ENCODE peak calls at places on chromosome 14, in eight cellular contexts. V is cardiac muscle cell; A is psoas muscle; B is lung; Z is CD8-positive, alpha-beta memory T cell; G is neural progenitor cell; M is IMR-90; R is neuronal stem cell. U is an unnamed sample. For H3K4me1, the result is how much of the 10 kb centered on the place peaks cover.

GRCh38 chr14:51087024-51087423 is 7.9 kb downstream of the TRIM9 start:
- DNase-seq in Z (no peak), B (no peak), A (no peak), G (no peak), M (no peak), V (no peak), R (no peak), U (no peak)

GRCh38 chr14:91038439-91038838 is 22.0 kb downstream of the RPS6KA5 start:
- DNase-seq in B (no peak), V (peak), Z (no peak), M (no peak), G (no peak), R (no peak), A (peak), U (no peak)

GRCh38 chr14:71931492-71932228 is 569 bp upstream of the RGS6 start:
- DNase-seq in A (no peak), B (no peak), R (peak), Z (no peak), M (no peak), V (no peak), G (peak), U (peak)

GRCh38 chr14:73696466-73697390 is 17.5 kb downstream of the PNMA1 start:
- DNase-seq in V (peak), R (no peak), M (peak), B (no peak), A (no peak), Z (no peak), G (no peak), U (no peak)

GRCh38 chr14:72745991-72746980 is 147.6 kb downstream of the DPF3 start:
- DNase-seq in B (peak), R (no peak), A (peak), G (no peak), M (peak), Z (no peak), V (peak), U (no peak)

GRCh38 chr14:67620217-67620789 is 583 bp downstream of the ARG2 start:
- DNase-seq in B (no peak), M (peak), Z (no peak), R (peak), G (peak), V (no peak), A (no peak), U (peak)

GRCh38 chr14:65224799-65225198 is 122.5 kb upstream of the MAX start:
- DNase-seq in G (no peak), A (no peak), V (peak), M (no peak), R (no peak), B (no peak), Z (no peak), U (no peak)

GRCh38 chr14:79278798-79279644 is 932.3 kb downstream of the DIO2 start:
- DNase-seq in B (peak), A (peak), M (peak), Z (no peak), R (peak), V (peak), G (peak), U (peak)

GRCh38 chr14:58750321-58751269 is 112.8 kb downstream of the DACT1 start:
- DNase-seq in B (no peak), Z (no peak), V (no peak), G (no peak), M (no peak), R (no peak), A (no peak), U (peak)

GRCh38 chr14:31950331-31950730 is 126.8 kb upstream of the ARHGAP5 start:
- DNase-seq in M (no peak), B (no peak), Z (no peak), G (no peak), A (no peak), V (no peak), R (no peak), U (no peak)

GRCh38 chr14:85584481-85584880 is 54.5 kb downstream of the FLRT2 start:
- DNase-seq in G (no peak), B (no peak), Z (no peak), M (no peak), A (no peak), V (no peak), R (no peak), U (no peak)

GRCh38 chr14:89134640-89135039 is 282.4 kb downstream of the FOXN3 start:
- DNase-seq in G (no peak), Z (no peak), B (no peak), A (no peak), R (no peak), V (no peak), M (no peak), U (no peak)

GRCh38 chr14:63867926-63868921 is 15.4 kb downstream of the SYNE2 start:
- DNase-seq in B (no peak), Z (no peak), M (peak), V (peak), R (no peak), A (no peak), G (no peak), U (no peak)

GRCh38 chr14:64060648-64061096 is 207.9 kb downstream of the SYNE2 start:
- DNase-seq in M (no peak), B (no peak), G (peak), V (peak), R (peak), A (no peak), Z (no peak), U (no peak)

GRCh38 chr14:99117671-99118045 is 154.3 kb downstream of the BCL11B start:
- DNase-seq in V (no peak), A (no peak), R (no peak), M (no peak), G (no peak), Z (no peak), B (peak), U (no peak)

GRCh38 chr14:103336191-103336590 is 2.2 kb downstream of the EIF5 start:
- DNase-seq in V (no peak), R (no peak), A (no peak), Z (no peak), M (no peak), B (no peak), G (no peak), U (no peak)

GRCh38 chr14:103332143-103332919 is 1.7 kb upstream of the EIF5 start:
- DNase-seq in A (no peak), V (no peak), Z (no peak), M (no peak), B (no peak), R (no peak), G (peak), U (no peak)

GRCh38 chr14:103330536-103330935 is 3.5 kb upstream of the EIF5 start:
- DNase-seq in R (no peak), A (no peak), Z (no peak), M (no peak), G (no peak), V (no peak), B (no peak), U (no peak)

GRCh38 chr14:103334644-103335603 is 887 bp downstream of the EIF5 start:
- DNase-seq in R (peak), B (peak), A (peak), G (peak), M (peak), Z (peak), V (peak), U (peak)

GRCh38 chr14:103333754-103334643 is at the start of gene EIF5:
- DNase-seq in G (peak), M (peak), V (peak), A (peak), R (peak), Z (peak), B (peak), U (peak)
- H3K4me1 ChIP-seq in G (under half), M (under half), V (under half), A (under half), R (under half), Z (under half), B (under half), U (under half)

GRCh38 chr14:21103710-21104447 is 3.0 kb downstream of the TMEM253 start:
- DNase-seq in V (peak), Z (peak), M (peak), B (peak), R (peak), A (peak), G (peak), U (peak)

GRCh38 chr14:21106191-21106505 is 5.3 kb downstream of the TMEM253 start:
- DNase-seq in V (peak), M (no peak), B (no peak), Z (no peak), A (no peak), R (no peak), G (no peak), U (no peak)

GRCh38 chr14:21104448-21105060 is 3.7 kb downstream of the TMEM253 start:
- DNase-seq in R (no peak), G (peak), A (peak), V (peak), Z (peak), B (peak), M (peak), U (peak)

GRCh38 chr14:21106506-21107359 is 5.9 kb downstream of the TMEM253 start:
- DNase-seq in Z (peak), A (peak), V (peak), R (no peak), M (peak), B (peak), G (peak), U (peak)

GRCh38 chr14:21105095-21105494 is 4.2 kb downstream of the TMEM253 start:
- DNase-seq in Z (no peak), R (no peak), M (no peak), V (no peak), A (no peak), G (no peak), B (no peak), U (no peak)
- H3K4me1 ChIP-seq in Z (under half), R (under half), M (under half), V (under half), A (under half), G (under half), B (under half), U (under half)

GRCh38 chr14:22530101-22530500 is 58.9 kb downstream of the DAD1 start:
- DNase-seq in R (no peak), Z (no peak), B (no peak), G (no peak), A (no peak), V (no peak), M (no peak), U (no peak)
- H3K4me1 ChIP-seq in R (under half), Z (half or more), B (under half), G (under half), A (under half), V (under half), M (under half), U (under half)

GRCh38 chr14:69652942-69653680 is 41.7 kb downstream of the SUSD6 start:
- DNase-seq in A (no peak), R (no peak), M (peak), B (no peak), G (no peak), V (no peak), Z (no peak), U (no peak)
- H3K4me1 ChIP-seq in A (half or more), R (under half), M (under half), B (half or more), G (under half), V (half or more), Z (half or more), U (under half)

GRCh38 chr14:104591031-104591430 is 11.5 kb downstream of the C14orf180 start:
- DNase-seq in B (no peak), V (no peak), M (no peak), A (no peak), R (no peak), G (no peak), Z (no peak), U (peak)

GRCh38 chr14:104593241-104593701 is 11.3 kb downstream of the TMEM179 start:
- DNase-seq in A (peak), M (no peak), B (no peak), G (no peak), Z (no peak), R (no peak), V (no peak), U (no peak)

GRCh38 chr14:104591506-104592291 is 12.1 kb downstream of the C14orf180 start:
- DNase-seq in A (peak), V (no peak), Z (no peak), B (no peak), R (no peak), G (no peak), M (no peak), U (peak)

GRCh38 chr14:104592785-104593184 is 11.8 kb downstream of the TMEM179 start:
- DNase-seq in B (no peak), Z (no peak), M (no peak), A (peak), V (no peak), G (no peak), R (no peak), U (peak)

DNA sequence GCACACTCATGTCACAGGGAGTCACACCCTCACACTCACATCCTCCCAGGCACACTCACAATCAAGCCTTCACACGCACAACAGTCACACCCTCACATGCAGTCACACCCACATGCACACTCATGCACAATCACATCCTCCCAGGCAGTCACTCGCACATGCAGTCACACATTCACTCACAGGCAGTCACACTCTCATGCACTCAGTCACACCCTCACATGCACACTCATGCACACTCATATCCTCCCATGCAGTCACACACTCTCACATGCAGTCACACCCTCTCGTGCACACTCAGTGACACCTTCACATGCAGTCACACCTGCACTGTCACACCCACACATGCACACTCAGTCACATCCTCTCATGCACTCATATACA is 12.3 kb downstream of the TMEM179 start:
- DNase-seq in Z (no peak), G (no peak), V (no peak), M (no peak), B (no peak), A (peak), R (no peak), U (no peak)
- H3K4me1 ChIP-seq in Z (under half), G (under half), V (under half), M (under half), B (under half), A (under half), R (under half), U (under half)

GRCh38 chr14:20682127-20682434 is 2.3 kb upstream of the RNASE4 start:
- DNase-seq in V (no peak), Z (no peak), B (no peak), R (no peak), G (no peak), M (no peak), A (no peak), U (no peak)
- H3K4me1 ChIP-seq in V (under half), Z (under half), B (under half), R (under half), G (under half), M (under half), A (under half), U (under half)

GRCh38 chr14:93079321-93079720 is 36.4 kb downstream of the ITPK1 start:
- DNase-seq in B (no peak), M (no peak), G (no peak), A (no peak), V (no peak), Z (no peak), R (no peak), U (no peak)
- H3K4me1 ChIP-seq in B (under half), M (under half), G (under half), A (under half), V (under half), Z (under half), R (under half), U (under half)

GRCh38 chr14:75604979-75605825 is 26.8 kb downstream of the FLVCR2 start:
- DNase-seq in B (peak), R (no peak), G (no peak), M (no peak), A (no peak), V (peak), Z (no peak), U (peak)
- H3K4me1 ChIP-seq in B (under half), R (under half), G (under half), M (under half), A (under half), V (under half), Z (under half), U (under half)

DNA sequence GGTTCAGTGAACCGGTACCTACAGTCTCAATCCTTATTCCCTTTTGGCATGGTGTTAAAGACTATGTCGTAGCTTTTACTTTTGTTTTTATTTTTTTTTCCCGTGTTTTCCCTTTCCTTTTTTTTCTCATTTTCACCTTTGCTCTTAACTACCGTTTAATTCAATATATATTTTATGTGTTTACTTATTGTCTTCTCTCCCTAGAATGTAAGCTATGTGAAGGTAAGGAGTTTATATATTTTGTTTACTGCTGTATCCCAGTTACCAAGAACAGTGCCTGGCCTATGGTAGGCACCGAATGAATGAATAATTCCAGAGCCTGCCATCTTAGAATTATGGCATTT is 261 bp upstream of the MLH3 start:
- DNase-seq in B (no peak), R (no peak), G (no peak), V (no peak), M (no peak), Z (no peak), A (no peak), U (no peak)
- H3K4me1 ChIP-seq in B (under half), R (under half), G (under half), V (under half), M (under half), Z (under half), A (under half), U (under half)

DNA sequence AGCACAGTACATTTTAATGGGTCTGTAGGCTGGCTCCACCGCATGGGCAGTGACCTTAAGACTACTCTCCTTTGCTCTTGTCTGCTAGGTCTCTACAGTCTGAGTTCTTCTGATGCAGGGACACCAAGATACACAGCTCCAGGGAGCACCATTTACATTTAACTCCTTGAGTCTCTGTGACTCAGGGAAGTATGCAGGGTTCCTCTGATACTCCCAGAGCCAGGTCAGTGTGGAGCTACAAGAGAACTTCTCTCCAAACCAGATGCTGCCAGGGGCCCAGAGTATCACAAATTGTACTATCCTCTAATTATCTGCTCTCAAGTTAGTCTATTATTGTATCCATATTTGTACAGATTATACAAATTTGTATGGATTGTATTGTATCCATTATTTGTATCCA is 15.2 kb downstream of the ZFP36L1 start:
- DNase-seq in A (no peak), V (no peak), M (no peak), B (no peak), Z (no peak), G (no peak), R (no peak), U (no peak)
- H3K4me1 ChIP-seq in A (under half), V (under half), M (under half), B (under half), Z (half or more), G (under half), R (under half), U (under half)